ENCODE peak calls at places on chromosomes 2 and 18, in five cellular contexts. P is upper lobe of left lung; I is mesothelial cell of epicardium; Y is CD4-positive, alpha-beta T cell; F is fibroblast of the aortic adventitia. S is an unnamed sample.

GRCh38 chr2:42906557-42907380 is 114.4 kb upstream of the HAAO start:
- DNase-seq in F (peak; percentile 63), P (no peak), I (no peak), Y (no peak), S (peak; percentile 93)

GRCh38 chr18:49172246-49172645 is 221.5 kb upstream of the SMAD7 start:
- DNase-seq in I (no peak), F (no peak), P (no peak), Y (no peak), S (no peak)

GRCh38 chr18:34122724-34123334 is 101.9 kb downstream of the NOL4 start:
- DNase-seq in Y (no peak), P (no peak), F (peak; percentile 58), I (no peak), S (no peak)

GRCh38 chr2:69375494-69376353 is 11.3 kb downstream of the GFPT1 start:
- DNase-seq in Y (no peak), I (no peak), F (peak; percentile 39), P (no peak), S (no peak)

GRCh38 chr2:128504242-128505149 is 185.8 kb upstream of the HS6ST1 start:
- DNase-seq in Y (no peak), F (no peak), P (peak; percentile 10), I (no peak), S (peak; percentile 65)

GRCh38 chr18:44568343-44568742 is 112.3 kb upstream of the SETBP1 start:
- DNase-seq in F (no peak), I (no peak), Y (no peak), P (no peak), S (no peak)

GRCh38 chr2:77720115-77720514 is 197.9 kb upstream of the LRRTM4 start:
- DNase-seq in F (no peak), I (no peak), Y (no peak), P (no peak), S (no peak)

GRCh38 chr2:163043201-163043600 is 204.6 kb upstream of the KCNH7 start:
- DNase-seq in Y (no peak), P (no peak), F (no peak), I (no peak), S (no peak)

GRCh38 chr2:85071096-85071495 is 62.1 kb upstream of the TCF7L1 start:
- DNase-seq in F (peak; percentile 30), Y (no peak), P (no peak), I (no peak), S (no peak)

GRCh38 chr2:134463726-134464076 is 209.8 kb downstream of the MGAT5 start:
- DNase-seq in I (no peak), F (no peak), Y (no peak), P (no peak), S (no peak)

GRCh38 chr2:134465706-134466105 is 211.8 kb downstream of the MGAT5 start:
- DNase-seq in F (no peak), P (no peak), I (no peak), Y (no peak), S (peak; percentile 52)

GRCh38 chr2:134465228-134465627 is 211.4 kb downstream of the MGAT5 start:
- DNase-seq in Y (no peak), P (no peak), F (no peak), I (no peak), S (peak; percentile 57)

GRCh38 chr2:134468093-134468640 is 214.3 kb downstream of the MGAT5 start:
- DNase-seq in P (no peak), I (no peak), F (no peak), Y (no peak), S (no peak)

DNA sequence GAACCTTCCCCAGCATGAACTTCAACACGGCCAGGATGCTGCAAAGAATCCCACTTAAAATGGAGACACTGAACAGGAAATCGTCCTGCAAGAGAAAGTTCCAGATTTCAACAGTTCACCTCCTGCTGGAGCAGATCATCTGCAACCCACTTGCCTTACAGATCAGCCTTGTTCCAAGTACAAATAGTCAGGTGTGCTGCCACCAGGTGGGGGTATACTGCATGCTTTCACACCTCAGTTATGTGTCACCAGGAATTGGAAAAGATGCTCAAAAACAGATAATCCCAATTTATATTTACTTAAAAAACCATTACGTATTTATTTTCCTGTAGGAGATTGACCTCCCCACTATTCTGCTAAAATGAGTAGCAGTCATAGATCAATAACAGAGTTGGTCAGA is 212.3 kb downstream of the MGAT5 start:
- DNase-seq in I (no peak), F (peak; percentile 11), Y (peak; percentile 8), P (no peak), S (peak; percentile 14)
- TF ChIP-seq CTCF in I (no peak), F (peak; percentile 16), Y (peak; percentile 23), P (no peak), S (no peak)

DNA sequence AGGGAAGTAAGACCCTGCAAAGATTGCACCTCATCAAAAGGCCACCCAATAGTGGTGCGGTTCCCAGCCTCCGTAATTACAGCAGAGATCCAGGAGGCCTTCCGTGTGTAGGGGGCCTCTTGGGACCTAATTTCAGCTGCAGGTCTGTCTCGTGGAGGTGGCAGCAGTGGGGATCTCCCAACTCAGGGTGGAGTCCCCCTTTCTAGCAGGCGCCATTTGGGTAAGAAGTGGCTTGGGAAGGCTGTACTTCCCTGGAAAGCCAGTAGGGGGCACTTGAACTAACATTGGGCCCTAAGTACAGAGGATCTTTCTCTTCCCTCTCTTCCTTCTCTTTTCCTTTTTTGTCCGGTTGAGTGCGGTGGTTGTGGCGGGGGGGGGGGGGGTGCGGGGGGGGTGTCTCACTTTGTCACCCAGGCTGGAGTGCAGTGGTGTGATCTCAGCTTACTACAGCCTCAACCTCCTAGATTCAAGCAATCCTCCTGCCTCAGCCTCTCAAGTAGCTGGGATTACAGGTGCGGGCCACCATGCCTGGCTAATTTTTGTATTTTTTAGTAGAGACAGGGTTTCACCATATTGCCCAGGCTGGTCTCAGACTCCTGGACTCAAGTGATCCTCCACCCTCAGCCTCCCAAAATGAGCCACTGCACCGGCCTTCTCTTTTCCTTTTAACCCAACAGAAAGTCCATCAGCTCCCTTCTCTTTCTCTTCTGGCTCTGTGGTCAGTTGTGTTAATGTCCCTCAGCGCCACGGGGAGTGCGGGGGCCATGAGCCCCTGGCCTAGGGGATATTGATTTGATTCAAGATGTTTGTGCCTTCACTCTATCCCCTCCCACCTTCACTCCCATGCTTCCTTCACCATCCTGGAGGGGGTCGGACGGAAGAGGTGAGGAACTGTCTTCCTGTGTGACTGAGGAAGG is 32.0 kb downstream of the CENPO start:
- DNase-seq in Y (no peak), P (no peak), F (peak; percentile 26), I (no peak), S (no peak)
- TF ChIP-seq CTCF in Y (peak; percentile 42), P (no peak), F (peak; percentile 71), I (peak; percentile 50), S (no peak)

DNA sequence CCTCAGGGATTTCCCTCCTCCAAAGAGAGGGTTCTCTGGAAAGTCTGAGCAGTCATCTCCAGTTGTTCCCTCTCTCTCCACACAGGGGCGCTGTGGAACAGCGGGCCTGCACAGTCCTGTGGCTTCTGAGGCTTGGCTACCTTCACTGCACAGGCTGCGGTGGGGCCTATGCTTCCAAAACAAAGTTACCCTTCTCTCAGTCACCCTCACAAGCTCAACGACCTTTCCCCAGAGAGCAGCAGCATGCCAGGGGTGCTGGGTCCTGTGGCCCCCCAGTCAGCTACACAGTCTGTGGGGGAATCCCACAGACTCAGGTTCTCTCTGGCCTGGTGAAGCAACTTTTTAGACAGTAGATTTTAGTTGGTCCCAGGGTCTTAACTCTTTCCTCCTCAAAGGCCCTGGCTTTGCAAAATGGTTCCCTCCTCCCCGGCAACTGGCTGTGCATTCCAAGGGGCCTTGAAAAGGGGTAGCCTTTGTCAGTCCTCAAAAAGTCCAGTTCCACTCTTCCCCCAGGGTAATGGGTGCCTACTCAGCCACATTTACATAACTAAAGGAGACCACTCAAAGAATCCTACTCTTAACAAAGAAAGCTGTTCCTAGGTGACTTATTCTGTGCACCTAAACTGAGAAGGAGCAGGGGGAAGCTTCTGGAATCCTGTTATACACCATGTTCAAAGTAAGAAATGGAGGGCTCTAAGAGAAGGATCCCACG is 14.9 kb downstream of the B3GNT7 start:
- DNase-seq in P (no peak), Y (no peak), F (no peak), I (no peak), S (no peak)
- TF ChIP-seq CTCF in P (no peak), Y (no peak), F (peak; percentile 28), I (peak; percentile 27), S (no peak)

GRCh38 chr2:86616502-86616901 is 7.2 kb downstream of the RNF103 start:
- DNase-seq in Y (no peak), I (no peak), P (no peak), F (no peak), S (no peak)

GRCh38 chr2:86617153-86617552 is 6.5 kb downstream of the RNF103 start:
- DNase-seq in P (no peak), I (no peak), Y (no peak), F (no peak), S (no peak)

GRCh38 chr2:86617738-86618137 is 5.9 kb downstream of the RNF103 start:
- DNase-seq in F (no peak), P (no peak), I (no peak), Y (no peak), S (no peak)

GRCh38 chr2:86613515-86613914 is 10.2 kb downstream of the RNF103 start:
- DNase-seq in F (no peak), P (no peak), I (no peak), Y (no peak), S (no peak)

DNA sequence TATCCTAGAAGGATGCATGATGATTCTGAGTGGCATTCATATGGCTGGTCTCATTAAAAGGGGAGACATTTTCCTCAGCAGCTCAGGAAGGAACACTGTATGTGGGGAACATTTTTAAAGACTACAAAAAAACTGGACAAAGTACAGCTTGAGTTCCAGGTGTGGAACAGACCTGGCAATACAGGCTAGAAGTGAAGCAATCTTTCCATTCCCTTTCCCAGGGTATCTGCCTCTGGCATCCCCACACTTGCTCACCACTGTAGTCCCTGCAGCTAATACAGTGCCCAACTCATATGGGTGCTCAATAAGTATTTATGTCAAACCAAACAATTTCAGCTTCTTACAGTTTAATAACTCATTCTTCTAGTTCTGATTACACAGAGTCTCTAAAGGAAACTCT is 8.1 kb downstream of the RNF103 start:
- DNase-seq in P (no peak), I (no peak), F (no peak), Y (no peak), S (no peak)
- TF ChIP-seq CTCF in P (no peak), I (no peak), F (no peak), Y (no peak), S (no peak)

DNA sequence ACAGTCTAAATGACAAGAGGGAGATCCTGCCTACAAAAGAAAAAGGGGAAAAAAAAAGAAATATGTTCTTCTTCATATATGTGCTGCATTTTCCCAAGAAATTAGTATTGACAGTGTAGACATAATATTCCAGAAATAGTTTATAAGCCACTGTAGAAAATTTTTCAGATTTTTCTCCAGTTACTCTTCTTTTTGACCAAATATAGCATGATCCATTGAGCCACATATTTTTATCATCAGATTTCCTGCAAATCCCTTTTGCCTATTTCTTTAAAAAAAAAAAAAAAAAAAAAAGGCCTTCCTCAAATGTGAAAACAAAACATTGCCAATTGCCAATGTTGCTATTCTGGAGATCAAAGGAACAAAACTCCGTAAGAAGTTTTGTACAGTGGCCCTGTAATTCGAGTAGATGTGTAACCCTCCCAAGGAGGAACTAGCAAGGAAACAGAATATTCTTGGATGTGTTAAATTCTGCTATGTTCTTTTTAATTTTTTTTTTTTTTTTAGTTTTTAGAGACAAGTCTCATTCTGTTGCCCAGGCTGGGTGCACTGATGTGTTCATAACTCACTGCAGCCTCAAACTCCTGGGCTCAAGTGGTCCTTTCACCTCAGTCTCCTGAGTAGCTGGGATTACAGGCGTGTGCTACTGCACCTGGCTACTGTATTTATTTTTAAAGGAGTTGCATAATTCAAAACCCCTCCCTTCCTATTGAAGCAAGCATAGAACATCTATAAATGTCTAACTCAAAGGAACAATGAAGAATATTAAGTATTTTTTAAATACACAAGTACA is 12.5 kb upstream of the CABYR start:
- DNase-seq in P (peak; percentile 63), I (no peak), Y (no peak), F (peak; percentile 28), S (no peak)
- TF ChIP-seq CTCF in P (no peak), I (no peak), Y (no peak), F (no peak), S (no peak)